ENCODE peak calls at places on chromosomes 7 and 10, in six cellular contexts. J is heart right ventricle, H is ovary, L is spleen, U is brain microvascular endothelial cell, E is bronchial epithelial cell. R is an unnamed sample.

GRCh38 chr10:97384641-97385040 is 16.5 kb downstream of the RRP12 start:
- DNase-seq in E (no peak), U (no peak), J (no peak), H (no peak), L (no peak), R (no peak)

GRCh38 chr10:74178042-74178791 is 27.2 kb downstream of the ADK start:
- DNase-seq in J (no peak), E (no peak), H (no peak), U (no peak), L (no peak), R (no peak)

GRCh38 chr7:112362796-112363195 is 87.5 kb upstream of the IFRD1 start:
- DNase-seq in U (no peak), J (no peak), E (no peak), L (no peak), H (no peak), R (peak)

GRCh38 chr7:157928171-157928794 is 591.5 kb downstream of the DNAJB6 start:
- DNase-seq in J (no peak), H (no peak), L (no peak), E (no peak), U (no peak), R (no peak)

GRCh38 chr7:104980969-104981670 is 32.9 kb upstream of the KMT2E start:
- DNase-seq in U (no peak), L (no peak), H (no peak), E (peak), J (no peak), R (peak)

GRCh38 chr10:80186364-80187012 is 18.8 kb downstream of the ANXA11 start:
- DNase-seq in J (peak), L (no peak), E (no peak), H (no peak), U (no peak), R (no peak)

GRCh38 chr10:69715156-69715898 is 85.3 kb downstream of the FAM241B start:
- DNase-seq in E (peak), H (no peak), L (no peak), J (no peak), U (peak), R (peak)

GRCh38 chr10:18610517-18610916 is 40.9 kb downstream of the NSUN6 start:
- DNase-seq in H (no peak), U (peak), E (peak), L (no peak), J (no peak), R (peak)

GRCh38 chr7:128167791-128168666 is 73.0 kb upstream of the LEP start:
- DNase-seq in H (no peak), L (no peak), U (no peak), E (no peak), J (no peak), R (no peak)

GRCh38 chr7:128164955-128165670 is 76.0 kb upstream of the LEP start:
- DNase-seq in L (no peak), E (no peak), H (no peak), U (no peak), J (no peak), R (no peak)

GRCh38 chr7:128167316-128167691 is 73.8 kb upstream of the LEP start:
- DNase-seq in E (peak), L (no peak), J (no peak), U (peak), H (peak), R (peak)

GRCh38 chr7:128165927-128166420 is 75.1 kb upstream of the LEP start:
- DNase-seq in H (no peak), U (no peak), J (no peak), E (no peak), L (no peak), R (no peak)

DNA sequence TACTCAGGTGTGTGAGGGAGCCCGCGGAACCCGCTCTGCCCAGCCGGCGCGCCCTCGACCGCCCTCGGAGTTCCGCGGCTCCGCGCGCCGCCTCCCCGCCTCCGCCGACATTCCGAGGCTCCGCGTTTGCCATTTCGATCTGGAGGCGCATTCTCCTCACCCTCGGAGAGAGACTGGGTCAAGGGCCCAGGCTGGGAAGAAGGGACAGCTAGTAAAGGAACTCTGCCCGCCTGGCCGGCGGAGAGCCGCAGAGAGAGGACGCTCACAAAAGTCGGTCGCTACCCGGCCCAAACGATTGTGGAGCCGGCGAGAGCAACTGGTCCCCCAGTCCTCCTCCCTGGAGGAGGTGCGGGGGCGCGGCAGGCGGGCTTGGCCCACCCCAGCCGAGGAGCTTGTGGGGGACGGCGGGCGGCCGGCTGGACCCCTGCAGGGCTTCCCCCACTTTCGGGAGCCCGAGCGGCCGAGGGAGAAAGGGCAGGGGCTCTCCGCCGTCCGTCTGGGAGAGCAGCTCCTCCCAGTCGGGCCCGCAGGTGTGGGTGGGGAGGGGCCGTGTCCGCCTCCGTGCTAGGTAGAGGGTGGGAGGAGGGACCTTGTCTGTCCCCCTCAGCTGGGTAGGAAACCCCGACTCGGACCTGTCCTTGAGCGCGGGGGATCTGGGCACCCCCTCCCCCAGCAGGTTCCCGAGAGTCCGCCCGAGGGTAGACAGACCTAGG is 74.3 kb upstream of the LEP start:
- DNase-seq in J (no peak), L (no peak), H (peak), U (no peak), E (no peak), R (peak)
- H3K4me3 ChIP-seq in J (peak), L (peak), H (peak), U (peak), E (peak), R (peak)

GRCh38 chr7:55965805-55966421 is 1.5 kb downstream of the NIPSNAP2 start:
- DNase-seq in U (no peak), E (peak), L (no peak), H (no peak), J (peak), R (peak)

GRCh38 chr7:55964802-55965470 is 551 bp downstream of the NIPSNAP2 start:
- DNase-seq in E (peak), J (peak), L (peak), H (peak), U (peak), R (peak)

GRCh38 chr7:55963584-55964168 is 709 bp upstream of the NIPSNAP2 start:
- DNase-seq in J (no peak), E (no peak), U (no peak), L (no peak), H (no peak), R (no peak)

GRCh38 chr7:55961994-55962393 is 2.4 kb upstream of the NIPSNAP2 start:
- DNase-seq in U (no peak), H (no peak), J (no peak), E (peak), L (no peak), R (no peak)

DNA sequence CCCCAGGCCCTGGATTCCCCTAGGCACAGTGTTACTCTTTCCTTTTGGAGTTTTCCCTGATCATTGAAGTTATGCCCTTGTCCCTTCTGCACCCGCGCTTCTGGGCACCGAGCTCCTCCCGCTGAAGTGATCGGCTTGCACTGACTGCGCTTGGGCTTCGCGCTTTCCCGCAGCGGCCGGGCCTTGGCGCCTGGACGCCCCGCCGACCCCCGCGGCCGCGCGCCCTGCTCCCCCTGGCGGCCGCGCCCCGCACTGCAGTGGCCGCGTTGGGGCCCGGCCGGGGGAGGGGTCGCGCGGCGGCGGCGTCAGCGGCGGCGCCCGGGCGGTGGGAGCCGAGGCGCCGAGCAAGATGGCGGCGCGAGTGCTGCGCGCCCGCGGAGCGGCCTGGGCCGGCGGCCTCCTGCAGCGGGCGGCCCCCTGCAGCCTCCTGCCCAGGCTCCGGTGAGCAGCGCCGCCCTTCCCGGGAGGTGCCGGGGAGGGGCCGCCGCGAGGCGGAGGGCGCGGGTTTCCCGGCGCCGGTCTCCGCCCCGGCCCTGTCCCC is at the start of gene NIPSNAP2:
- DNase-seq in L (no peak), J (peak), U (peak), E (no peak), H (peak), R (peak)
- TF ChIP-seq CTCF in L (no peak), J (peak), U (peak), E (peak), H (peak), R (peak)

DNA sequence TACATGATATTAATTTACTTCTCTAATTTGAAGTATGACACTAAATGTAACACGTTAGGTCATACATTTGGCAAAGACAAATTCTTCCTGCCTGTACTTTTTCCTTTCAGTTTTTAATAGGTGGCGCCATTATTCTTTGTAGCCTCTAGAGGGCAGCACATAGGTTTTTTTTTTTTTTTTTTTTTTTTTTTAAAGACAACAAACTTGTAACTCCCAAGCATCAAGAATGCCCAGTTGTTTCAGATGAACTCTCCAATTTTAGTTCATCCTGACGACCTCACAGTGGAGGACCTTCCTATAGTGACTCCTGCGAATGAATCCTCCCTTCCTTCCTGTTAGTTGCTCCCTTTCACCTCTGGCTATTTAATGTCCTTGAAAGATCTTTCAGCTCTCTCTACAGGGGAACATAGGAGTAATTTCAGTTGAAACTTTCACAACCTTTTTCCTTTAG is 139.3 kb upstream of the HDAC9 start:
- DNase-seq in E (peak), H (no peak), J (no peak), L (no peak), U (no peak), R (peak)
- H3K4me3 ChIP-seq in E (no peak), H (no peak), J (peak), L (no peak), U (no peak), R (no peak)

GRCh38 chr10:7070950-7071349 is 339.9 kb downstream of the SFMBT2 start:
- DNase-seq in U (no peak), H (no peak), E (no peak), L (no peak), J (no peak), R (no peak)
- TF ChIP-seq CTCF in U (no peak), H (no peak), E (no peak), L (no peak), J (no peak), R (no peak)

DNA sequence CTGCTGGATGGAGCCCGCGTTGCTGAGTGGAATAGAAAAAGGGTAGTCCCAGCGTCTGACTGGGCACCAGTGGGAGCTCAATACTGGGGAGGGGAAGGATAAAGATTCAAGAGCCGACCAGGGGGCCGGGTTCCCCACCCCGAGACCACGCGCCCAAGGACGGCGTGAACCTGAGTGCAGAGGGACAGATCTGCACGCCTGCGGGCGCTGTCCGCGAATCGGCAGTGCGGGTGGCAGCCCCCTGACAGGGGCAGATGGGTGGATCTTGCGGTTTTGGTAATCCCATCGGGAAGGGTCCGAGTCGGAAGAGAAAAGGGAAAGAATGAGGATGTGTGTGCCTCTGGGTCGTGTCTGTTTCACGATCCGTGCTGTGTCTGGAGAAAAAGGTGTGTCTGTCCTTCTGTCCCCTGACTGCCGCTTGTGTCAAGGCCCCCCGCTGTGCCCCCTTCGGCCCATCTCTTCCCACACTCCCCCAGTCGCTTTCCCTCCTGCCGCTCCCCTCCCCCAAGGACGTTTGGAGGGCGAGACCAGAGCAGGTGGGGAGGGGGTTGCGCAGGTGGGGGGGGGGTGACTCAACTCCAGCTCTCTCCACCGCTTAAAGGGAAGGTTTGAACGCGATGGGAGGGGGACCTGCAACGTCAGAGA is 711 bp upstream of the VGF start:
- DNase-seq in J (no peak), E (no peak), H (no peak), L (peak), U (no peak), R (no peak)
- H3K4me3 ChIP-seq in J (peak), E (no peak), H (no peak), L (no peak), U (peak), R (peak)

GRCh38 chr10:34723746-34724145 is 91.3 kb downstream of the PARD3 start:
- DNase-seq in E (peak), J (no peak), U (peak), H (peak), L (no peak), R (peak)
- TF ChIP-seq CTCF in E (peak), J (peak), U (peak), H (peak), L (peak), R (peak)

GRCh38 chr10:132110091-132110490 is 44.3 kb downstream of the JAKMIP3 start:
- DNase-seq in U (no peak), J (no peak), E (no peak), H (peak), L (peak), R (no peak)
- H3K4me3 ChIP-seq in U (no peak), J (no peak), E (no peak), H (no peak), L (no peak), R (no peak)

GRCh38 chr7:155069992-155070827 is at the start of gene HTR5A:
- DNase-seq in H (peak), L (peak), U (peak), J (peak), E (peak), R (peak)
- TF ChIP-seq CTCF in H (no peak), L (no peak), U (no peak), J (no peak), E (no peak), R (no peak)

GRCh38 chr10:51073461-51074237 is 638 bp upstream of the PRKG1 start:
- DNase-seq in H (peak), U (no peak), E (no peak), L (peak), J (peak), R (no peak)
- H3K4me3 ChIP-seq in H (peak), U (peak), E (peak), L (peak), J (peak), R (peak)